ENCODE peak calls at places on chromosome 3, in four cellular contexts. X is OCI-LY7, F is fibroblast of the aortic adventitia, I is glutamatergic neuron. M is an unnamed sample.

GRCh38 chr3:159390656-159391055 is 588.8 kb downstream of the MFSD1 start:
- DNase-seq in F (no peak), I (no peak), X (no peak), M (no peak)

GRCh38 chr3:62159693-62160092 is 213.7 kb downstream of the FEZF2 start:
- DNase-seq in I (no peak), X (no peak), F (peak), M (no peak)

GRCh38 chr3:34483290-34483887 is 685.0 kb downstream of the PDCD6IP start:
- DNase-seq in F (no peak), I (no peak), X (no peak), M (no peak)

GRCh38 chr3:59180006-59180405 is 130.2 kb upstream of the CFAP20DC start:
- DNase-seq in I (no peak), F (no peak), X (no peak), M (no peak)

GRCh38 chr3:107846282-107846852 is 244.5 kb downstream of the CD47 start:
- DNase-seq in I (peak), X (peak), F (peak), M (no peak)

GRCh38 chr3:113557374-113557773 is 25.0 kb downstream of the SIDT1 start:
- DNase-seq in F (peak), I (no peak), X (no peak), M (no peak)

GRCh38 chr3:12973827-12974226 is 99.4 kb downstream of the IQSEC1 start:
- DNase-seq in I (no peak), X (no peak), F (no peak), M (no peak)

GRCh38 chr3:15154326-15154725 is 51.7 kb upstream of the CAPN7 start:
- DNase-seq in F (no peak), X (no peak), I (no peak), M (no peak)

GRCh38 chr3:69161587-69162196 is 39.3 kb upstream of the LMOD3 start:
- DNase-seq in X (peak), F (peak), I (no peak), M (no peak)

GRCh38 chr3:12741205-12741604 is 17.9 kb downstream of the TMEM40 start:
- DNase-seq in I (no peak), X (no peak), F (no peak), M (no peak)

GRCh38 chr3:122671543-122671942 is 9.1 kb upstream of the PARP14 start:
- DNase-seq in X (no peak), F (no peak), I (no peak), M (no peak)

GRCh38 chr3:195105389-195105788 is 165.6 kb downstream of the XXYLT1 start:
- DNase-seq in F (no peak), X (no peak), I (no peak), M (no peak)

GRCh38 chr3:174613173-174613572 is 246.0 kb upstream of the NAALADL2 start:
- DNase-seq in I (no peak), X (no peak), F (no peak), M (no peak)

GRCh38 chr3:195556390-195556789 is 13.3 kb upstream of the PPP1R2 start:
- DNase-seq in X (no peak), F (no peak), I (no peak), M (no peak)

GRCh38 chr3:157204431-157204830 is 44.5 kb upstream of the CCNL1 start:
- DNase-seq in X (no peak), I (no peak), F (peak), M (no peak)

GRCh38 chr3:176867681-176868663 is 329.3 kb downstream of the TBL1XR1 start:
- DNase-seq in I (no peak), F (no peak), X (no peak), M (no peak)

GRCh38 chr3:27134165-27134796 is 234.9 kb downstream of the NEK10 start:
- DNase-seq in X (peak), F (peak), I (peak), M (peak)

GRCh38 chr3:113890256-113890900 is 51.8 kb downstream of the GRAMD1C start:
- DNase-seq in X (no peak), F (no peak), I (no peak), M (no peak)

GRCh38 chr3:182183716-182184430 is 472.1 kb downstream of the SOX2 start:
- DNase-seq in F (no peak), X (no peak), I (no peak), M (no peak)

GRCh38 chr3:53753518-53754183 is 92.6 kb downstream of the CHDH start:
- DNase-seq in X (peak), I (no peak), F (no peak), M (no peak)

GRCh38 chr3:112561085-112561692 is 573 bp downstream of the ATG3 start:
- DNase-seq in X (peak), F (peak), I (peak), M (peak)

GRCh38 chr3:64316971-64317370 is 91.7 kb upstream of the PRICKLE2 start:
- DNase-seq in I (no peak), F (peak), X (no peak), M (no peak)

GRCh38 chr3:79517766-79518413 is 249.9 kb downstream of the ROBO1 start:
- DNase-seq in I (peak), F (peak), X (peak), M (no peak)

GRCh38 chr3:24195504-24196230 is 250.6 kb downstream of the NR1D2 start:
- DNase-seq in F (no peak), X (no peak), I (no peak), M (no peak)

GRCh38 chr3:13043656-13044055 is 29.6 kb downstream of the IQSEC1 start:
- DNase-seq in F (no peak), I (no peak), X (no peak), M (no peak)

GRCh38 chr3:184683900-184684560 is 27.8 kb downstream of the MAGEF1 start:
- DNase-seq in F (no peak), I (no peak), X (no peak), M (no peak)

GRCh38 chr3:47802734-47803477 is at the start of gene DHX30:
- DNase-seq in I (peak), F (peak), X (peak), M (peak)

GRCh38 chr3:135125171-135125801 is 330.2 kb downstream of the EPHB1 start:
- DNase-seq in I (no peak), X (peak), F (peak), M (no peak)

GRCh38 chr3:94420941-94421340 is 358.1 kb downstream of the NSUN3 start:
- DNase-seq in I (no peak), X (no peak), F (peak), M (no peak)

GRCh38 chr3:195032106-195032759 is 238.7 kb downstream of the XXYLT1 start:
- DNase-seq in F (no peak), X (no peak), I (no peak), M (no peak)

GRCh38 chr3:20185364-20185732 is 658 bp downstream of the SGO1 start:
- DNase-seq in F (peak), X (peak), I (no peak), M (no peak)

GRCh38 chr3:44883999-44884431 is 9.6 kb downstream of the TGM4 start:
- DNase-seq in F (peak), X (no peak), I (no peak), M (no peak)

GRCh38 chr3:124905093-124905492 is 17.9 kb upstream of the ITGB5 start:
- DNase-seq in X (no peak), I (no peak), F (no peak), M (no peak)

GRCh38 chr3:50008931-50009330 is 69.0 kb downstream of the RBM6 start:
- DNase-seq in I (no peak), F (peak), X (no peak), M (no peak)

GRCh38 chr3:172592898-172593669 is 69.9 kb upstream of the TNFSF10 start:
- DNase-seq in X (no peak), F (no peak), I (no peak), M (no peak)

GRCh38 chr3:184229424-184230080 is at the start of gene VWA5B2:
- DNase-seq in F (no peak), X (peak), I (peak), M (peak)

GRCh38 chr3:64345351-64345750 is 120.1 kb upstream of the PRICKLE2 start:
- DNase-seq in F (peak), I (no peak), X (no peak), M (no peak)

GRCh38 chr3:141643391-141643790 is 94.7 kb upstream of the RNF7 start:
- DNase-seq in X (no peak), F (peak), I (no peak), M (no peak)

GRCh38 chr3:10285742-10286524 is 6.8 kb downstream of the GHRL start:
- DNase-seq in F (no peak), X (no peak), I (no peak), M (no peak)

GRCh38 chr3:10288575-10288960 is 4.2 kb downstream of the GHRL start:
- DNase-seq in I (no peak), X (no peak), F (no peak), M (no peak)

GRCh38 chr3:10287936-10288574 is 4.7 kb downstream of the GHRL start:
- DNase-seq in X (no peak), I (no peak), F (no peak), M (no peak)

GRCh38 chr3:10285307-10285706 is 7.4 kb downstream of the GHRL start:
- DNase-seq in I (no peak), F (no peak), X (no peak), M (no peak)

GRCh38 chr3:10286596-10287295 is 6.0 kb downstream of the GHRL start:
- DNase-seq in I (no peak), X (peak), F (peak), M (no peak)
- TF ChIP-seq CTCF in I (no peak), X (peak), F (no peak), M (no peak)

GRCh38 chr3:155972885-155973584 is 102.6 kb downstream of the GMPS start:
- DNase-seq in I (no peak), F (no peak), X (no peak), M (no peak)

GRCh38 chr3:155981669-155982068 is 111.2 kb downstream of the GMPS start:
- DNase-seq in I (no peak), X (no peak), F (peak), M (no peak)

GRCh38 chr3:155983834-155984474 is 113.5 kb downstream of the GMPS start:
- DNase-seq in F (peak), I (no peak), X (no peak), M (no peak)

GRCh38 chr3:155979746-155980145 is 109.3 kb downstream of the GMPS start:
- DNase-seq in F (no peak), I (no peak), X (no peak), M (no peak)

GRCh38 chr3:155978324-155978723 is 107.9 kb downstream of the GMPS start:
- DNase-seq in F (no peak), I (no peak), X (no peak), M (no peak)
- TF ChIP-seq CTCF in F (peak), I (peak), X (peak), M (peak)

GRCh38 chr3:143573904-143574303 is 274.4 kb downstream of the SLC9A9 start:
- DNase-seq in I (no peak), X (no peak), F (no peak), M (no peak)

GRCh38 chr3:143571548-143571947 is 276.7 kb downstream of the SLC9A9 start:
- DNase-seq in F (peak), I (no peak), X (no peak), M (no peak)

GRCh38 chr3:143574933-143575332 is 273.3 kb downstream of the SLC9A9 start:
- DNase-seq in I (no peak), F (no peak), X (no peak), M (no peak)

GRCh38 chr3:143578810-143579425 is 269.4 kb downstream of the SLC9A9 start:
- DNase-seq in F (no peak), X (no peak), I (no peak), M (no peak)

DNA sequence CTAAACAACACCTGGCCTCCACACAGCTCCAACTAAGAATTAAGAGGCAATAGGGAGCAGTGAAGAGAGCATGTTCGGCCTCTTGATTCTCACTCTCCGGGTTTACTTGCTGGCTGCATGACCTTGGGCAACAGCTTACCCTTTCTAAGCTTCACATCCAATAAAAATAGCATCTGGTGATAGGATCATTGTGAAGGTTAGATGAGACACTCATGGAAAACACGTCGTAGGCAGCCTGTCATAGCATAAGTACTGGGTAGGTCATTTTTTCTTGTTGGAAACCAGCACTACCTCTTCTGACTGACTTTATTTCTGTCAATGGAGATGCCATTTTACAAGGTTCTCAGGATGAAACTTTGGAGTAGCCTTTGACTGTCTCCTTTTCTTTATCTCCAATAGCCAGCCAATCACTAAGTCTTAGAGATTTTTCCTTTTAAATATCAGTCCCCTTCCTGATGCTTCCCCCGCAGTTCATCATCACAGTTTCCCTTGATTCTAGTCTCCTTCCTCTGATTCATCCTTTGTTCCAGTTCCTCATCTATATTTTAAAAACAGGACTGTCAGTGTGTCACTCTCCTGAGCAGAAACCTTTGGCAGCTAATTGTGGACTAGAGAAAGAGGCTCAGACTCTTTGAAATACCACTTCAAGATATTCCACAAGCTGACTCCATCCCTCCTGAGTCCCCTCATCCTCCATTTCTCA is 271.5 kb downstream of the SLC9A9 start:
- DNase-seq in F (no peak), I (no peak), X (no peak), M (no peak)
- TF ChIP-seq CTCF in F (no peak), I (no peak), X (no peak), M (no peak)

GRCh38 chr3:144843099-144843498 is 871.5 kb downstream of the DIPK2A start:
- DNase-seq in F (peak), I (no peak), X (no peak), M (no peak)
- TF ChIP-seq CTCF in F (peak), I (no peak), X (no peak), M (peak)

DNA sequence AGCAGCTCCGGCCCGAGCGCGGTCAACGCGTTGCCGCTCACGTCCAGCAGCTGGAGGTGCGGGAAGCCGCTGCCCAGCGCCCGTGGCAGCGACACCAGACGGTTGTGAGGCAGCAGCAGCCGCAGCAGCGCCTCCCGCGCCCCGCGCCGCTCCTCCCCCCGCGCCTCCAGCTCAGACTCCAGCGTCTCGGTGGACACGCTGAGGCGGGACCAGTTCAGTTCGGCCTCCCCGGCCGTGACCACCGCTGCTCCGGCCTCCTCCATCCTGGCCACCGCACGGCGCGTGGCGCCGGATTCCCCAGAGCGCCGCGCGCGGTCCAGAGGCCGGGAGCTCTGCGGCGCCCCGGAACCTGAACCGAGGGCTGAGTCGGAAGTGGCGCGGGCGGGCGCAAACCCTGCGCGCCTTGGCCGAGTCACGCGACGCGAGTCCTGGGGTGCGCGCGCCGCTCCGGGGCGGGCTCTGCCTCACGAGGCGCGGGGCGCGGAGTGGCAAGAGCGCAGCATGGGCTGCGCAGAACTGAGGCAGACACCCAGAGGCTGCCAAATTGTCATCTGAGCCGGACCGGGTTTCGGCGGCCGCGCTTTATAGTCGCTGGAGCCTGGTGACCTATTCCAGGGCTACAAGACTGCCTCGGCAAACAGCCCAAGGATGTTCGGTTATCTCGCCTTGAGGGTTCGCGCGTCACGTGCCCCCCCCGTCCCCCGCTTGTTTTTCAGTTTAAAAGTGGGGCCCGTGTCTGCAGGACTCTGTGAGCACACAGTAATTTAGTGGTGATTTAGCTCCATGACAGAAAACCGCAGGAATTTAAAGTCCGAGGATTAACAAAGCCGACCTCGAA is at the start of gene LRRC58:
- DNase-seq in I (peak), F (peak), X (peak), M (peak)
- TF ChIP-seq CTCF in I (peak), F (peak), X (peak), M (peak)

GRCh38 chr3:71876135-71876534 is 91.2 kb upstream of the PROK2 start:
- DNase-seq in F (no peak), X (no peak), I (no peak), M (no peak)

GRCh38 chr3:71874618-71875017 is 89.7 kb upstream of the PROK2 start:
- DNase-seq in X (no peak), F (no peak), I (no peak), M (no peak)

GRCh38 chr3:71876706-71877105 is 91.8 kb upstream of the PROK2 start:
- DNase-seq in X (no peak), I (no peak), F (no peak), M (no peak)

GRCh38 chr3:71873093-71873611 is 88.2 kb upstream of the PROK2 start:
- DNase-seq in F (no peak), X (no peak), I (no peak), M (no peak)

GRCh38 chr3:71875461-71875947 is 90.6 kb upstream of the PROK2 start:
- DNase-seq in I (peak), F (peak), X (peak), M (peak)
- TF ChIP-seq CTCF in I (peak), F (peak), X (peak), M (peak)

GRCh38 chr3:43856761-43857160 is 166.0 kb downstream of the ABHD5 start:
- DNase-seq in I (no peak), F (no peak), X (no peak), M (no peak)

GRCh38 chr3:43856351-43856750 is 165.6 kb downstream of the ABHD5 start:
- DNase-seq in I (no peak), F (no peak), X (no peak), M (no peak)

GRCh38 chr3:43854916-43855315 is 164.2 kb downstream of the ABHD5 start:
- DNase-seq in I (no peak), F (no peak), X (no peak), M (no peak)

GRCh38 chr3:43857361-43858051 is 166.8 kb downstream of the ABHD5 start:
- DNase-seq in X (no peak), I (no peak), F (no peak), M (no peak)

DNA sequence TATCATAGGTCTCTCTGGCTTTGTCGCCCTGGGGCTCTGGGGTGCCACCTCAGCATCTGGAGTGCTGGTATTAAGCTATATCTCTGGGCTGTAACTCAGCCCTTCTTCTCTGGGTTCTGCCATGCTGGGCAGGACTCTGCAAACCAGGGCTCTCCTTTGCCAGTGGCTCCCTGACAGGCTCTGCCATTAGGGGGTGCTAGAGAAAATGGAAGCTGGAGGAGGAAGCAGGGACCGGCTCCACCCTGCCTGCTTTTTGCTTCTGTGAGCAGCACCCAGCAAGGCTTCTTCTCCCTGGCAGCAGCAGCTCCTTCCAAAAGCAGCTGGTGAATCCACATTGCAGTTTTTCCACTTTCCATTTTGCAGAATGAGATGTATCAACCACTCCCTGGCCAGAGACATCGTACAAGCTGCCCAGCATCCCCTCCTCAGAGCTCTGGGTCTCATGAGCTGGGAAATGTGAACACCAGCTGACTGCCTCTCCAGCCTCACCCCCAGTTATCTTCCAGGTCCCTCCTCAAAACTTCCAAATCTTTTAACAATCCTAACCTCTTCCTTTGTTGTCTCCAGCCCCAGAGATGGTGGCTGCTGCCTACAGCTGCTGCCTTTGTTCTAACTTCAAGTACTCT is 165.0 kb downstream of the ABHD5 start:
- DNase-seq in F (peak), I (peak), X (peak), M (no peak)
- TF ChIP-seq CTCF in F (peak), I (peak), X (peak), M (peak)

GRCh38 chr3:98612587-98612986 is 19.2 kb upstream of the CPOX start:
- DNase-seq in I (no peak), F (no peak), X (peak), M (no peak)
- TF ChIP-seq CTCF in I (no peak), F (peak), X (peak), M (peak)